ENCODE peak calls at places on chromosomes 13 and 19, in five cellular contexts. One of them, this sample, is unnamed.

GRCh38 chr13:91627952-91628739 is 229.7 kb downstream of the GPC5 start:
- DNase-seq in IMR-90: no peak
- DNase-seq in neuronal stem cell: no peak
- DNase-seq in H9: no peak
- DNase-seq in mesendoderm: no peak
- DNase-seq in this sample: no peak

GRCh38 chr19:18848860-18849661 is 17.3 kb downstream of the UPF1 start:
- DNase-seq in mesendoderm: peak; percentile 25
- DNase-seq in neuronal stem cell: no peak
- DNase-seq in H9: no peak
- DNase-seq in IMR-90: peak; percentile 40
- DNase-seq in this sample: peak; percentile 17

GRCh38 chr19:18475004-18475453 is 37.1 kb upstream of the ISYNA1 start:
- DNase-seq in H9: no peak
- DNase-seq in neuronal stem cell: no peak
- DNase-seq in mesendoderm: no peak
- DNase-seq in IMR-90: no peak
- DNase-seq in this sample: no peak

GRCh38 chr19:13834308-13834790 is 39.1 kb downstream of the ZSWIM4 start:
- DNase-seq in IMR-90: peak; percentile 76
- DNase-seq in H9: peak; percentile 45
- DNase-seq in neuronal stem cell: no peak
- DNase-seq in mesendoderm: peak; percentile 56
- DNase-seq in this sample: peak; percentile 96

GRCh38 chr19:27972291-27973040 is 1240.5 kb downstream of the UQCRFS1 start:
- DNase-seq in H9: no peak
- DNase-seq in mesendoderm: peak; percentile 81
- DNase-seq in IMR-90: no peak
- DNase-seq in neuronal stem cell: no peak
- DNase-seq in this sample: no peak

GRCh38 chr19:33580026-33580644 is 41.6 kb upstream of the CHST8 start:
- DNase-seq in mesendoderm: no peak
- DNase-seq in neuronal stem cell: no peak
- DNase-seq in H9: no peak
- DNase-seq in IMR-90: no peak
- DNase-seq in this sample: no peak

GRCh38 chr13:76667551-76667950 is 218.7 kb downstream of the KCTD12 start:
- DNase-seq in mesendoderm: peak; percentile 19
- DNase-seq in neuronal stem cell: no peak
- DNase-seq in H9: no peak
- DNase-seq in IMR-90: peak; percentile 77
- DNase-seq in this sample: peak; percentile 10

GRCh38 chr13:26186995-26187394 is 35.1 kb downstream of the RNF6 start:
- DNase-seq in IMR-90: no peak
- DNase-seq in neuronal stem cell: no peak
- DNase-seq in H9: peak; percentile 39
- DNase-seq in mesendoderm: no peak
- DNase-seq in this sample: peak; percentile 10

GRCh38 chr19:38900816-38901215 is 1.0 kb downstream of the NFKBIB start:
- DNase-seq in IMR-90: no peak
- DNase-seq in H9: no peak
- DNase-seq in mesendoderm: no peak
- DNase-seq in neuronal stem cell: no peak
- DNase-seq in this sample: peak; percentile 41

GRCh38 chr13:29474991-29475390 is 120.5 kb downstream of the SLC7A1 start:
- DNase-seq in IMR-90: peak; percentile 91
- DNase-seq in mesendoderm: no peak
- DNase-seq in neuronal stem cell: no peak
- DNase-seq in H9: no peak
- DNase-seq in this sample: peak; percentile 89

GRCh38 chr13:90276208-90276607 is 1071.3 kb upstream of the MIR17HG start:
- DNase-seq in mesendoderm: no peak
- DNase-seq in neuronal stem cell: no peak
- DNase-seq in IMR-90: no peak
- DNase-seq in H9: no peak
- DNase-seq in this sample: no peak

GRCh38 chr19:11200015-11200574 is 2.8 kb upstream of the KANK2 start:
- DNase-seq in neuronal stem cell: no peak
- DNase-seq in mesendoderm: no peak
- DNase-seq in IMR-90: no peak
- DNase-seq in H9: no peak
- DNase-seq in this sample: no peak

GRCh38 chr19:7618366-7618765 is 11.0 kb downstream of the XAB2 start:
- DNase-seq in mesendoderm: no peak
- DNase-seq in H9: no peak
- DNase-seq in IMR-90: no peak
- DNase-seq in neuronal stem cell: no peak
- DNase-seq in this sample: no peak

DNA sequence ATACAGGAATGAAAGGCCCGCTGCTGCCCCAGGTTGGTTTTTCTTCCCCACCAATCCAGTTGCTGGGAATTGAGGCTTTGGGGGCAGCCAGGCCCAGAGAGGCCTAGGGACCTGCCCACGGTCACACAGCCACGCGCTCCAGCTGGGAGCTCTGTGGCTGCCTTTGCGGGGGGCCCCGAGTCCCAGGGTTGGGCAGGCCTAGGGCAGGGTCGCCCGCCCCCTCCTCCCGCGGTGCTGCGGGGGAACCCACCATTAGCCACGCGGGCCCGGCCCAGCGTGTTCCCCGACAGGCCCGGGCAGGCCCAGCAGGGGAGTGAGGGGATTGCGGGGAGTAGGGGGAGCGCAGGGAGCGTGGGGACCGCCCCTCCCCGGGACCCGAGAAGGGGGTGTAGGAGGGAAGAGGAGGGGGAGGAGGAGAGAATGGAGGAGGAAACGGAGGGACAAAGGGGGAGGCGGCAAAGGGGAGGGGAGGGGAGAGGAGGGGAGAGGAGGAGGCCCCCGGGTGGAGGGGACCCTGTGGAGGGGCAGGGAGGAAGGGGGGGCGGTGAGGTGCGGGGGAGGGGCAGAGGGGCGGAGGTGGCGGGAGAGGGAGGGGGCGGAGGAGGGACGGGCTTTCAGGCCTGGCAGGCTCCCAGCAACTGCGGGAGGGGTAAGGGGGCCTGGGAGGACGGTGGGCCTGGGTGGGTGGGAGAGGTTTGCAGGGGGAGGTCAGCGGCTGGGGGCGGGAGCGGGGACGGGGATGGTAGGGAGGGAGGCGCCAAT is 12.9 kb upstream of the TLE2 start:
- DNase-seq in mesendoderm: no peak
- DNase-seq in H9: no peak
- DNase-seq in IMR-90: no peak
- DNase-seq in neuronal stem cell: no peak
- DNase-seq in this sample: no peak
- H2BK5ac ChIP-seq in mesendoderm: no peak overlapping the region
- H2BK5ac ChIP-seq in H9: no peak overlapping the region
- H2BK5ac ChIP-seq in IMR-90: no peak overlapping the region
- H2BK5ac ChIP-seq in neuronal stem cell: peak overlapping the region; percentile 87
- H2BK5ac ChIP-seq in this sample: no peak overlapping the region

GRCh38 chr13:110521946-110522345 is 39.6 kb downstream of the RAB20 start:
- DNase-seq in IMR-90: no peak
- DNase-seq in mesendoderm: no peak
- DNase-seq in H9: no peak
- DNase-seq in neuronal stem cell: no peak
- DNase-seq in this sample: no peak
- H3K4me1 ChIP-seq in IMR-90: no peaks in the 10 kb centered on the region
- H3K4me1 ChIP-seq in mesendoderm: no peaks in the 10 kb centered on the region
- H3K4me1 ChIP-seq in H9: peaks cover 2% of the 10 kb centered on the region
- H3K4me1 ChIP-seq in neuronal stem cell: peaks cover 3% of the 10 kb centered on the region
- H3K4me1 ChIP-seq in this sample: peaks cover 11% of the 10 kb centered on the region

DNA sequence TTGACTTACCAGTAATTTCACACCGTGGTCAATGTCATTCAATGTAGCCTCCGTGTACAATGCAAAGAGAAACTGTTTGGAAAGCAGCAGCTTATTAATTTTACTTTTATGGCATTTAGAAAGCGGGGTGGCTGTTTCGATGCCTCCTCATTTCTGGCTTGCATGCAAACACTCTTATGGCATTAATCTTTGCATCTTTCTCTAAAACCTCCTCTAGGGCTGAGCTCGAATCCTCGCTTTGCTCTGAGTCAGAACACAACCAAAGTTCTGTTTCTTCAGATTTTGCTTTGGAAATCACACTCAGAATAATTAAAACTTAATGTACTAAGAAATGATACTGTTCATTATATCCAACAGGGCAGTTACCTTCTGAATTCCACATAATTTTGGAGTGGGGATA is 77.0 kb downstream of the ZNF536 start:
- DNase-seq in H9: no peak
- DNase-seq in mesendoderm: no peak
- DNase-seq in neuronal stem cell: no peak
- DNase-seq in IMR-90: no peak
- DNase-seq in this sample: no peak
- H2BK5ac ChIP-seq in H9: no peak overlapping the region
- H2BK5ac ChIP-seq in mesendoderm: no peak overlapping the region
- H2BK5ac ChIP-seq in neuronal stem cell: no peak overlapping the region
- H2BK5ac ChIP-seq in IMR-90: no peak overlapping the region
- H2BK5ac ChIP-seq in this sample: no peak overlapping the region

DNA sequence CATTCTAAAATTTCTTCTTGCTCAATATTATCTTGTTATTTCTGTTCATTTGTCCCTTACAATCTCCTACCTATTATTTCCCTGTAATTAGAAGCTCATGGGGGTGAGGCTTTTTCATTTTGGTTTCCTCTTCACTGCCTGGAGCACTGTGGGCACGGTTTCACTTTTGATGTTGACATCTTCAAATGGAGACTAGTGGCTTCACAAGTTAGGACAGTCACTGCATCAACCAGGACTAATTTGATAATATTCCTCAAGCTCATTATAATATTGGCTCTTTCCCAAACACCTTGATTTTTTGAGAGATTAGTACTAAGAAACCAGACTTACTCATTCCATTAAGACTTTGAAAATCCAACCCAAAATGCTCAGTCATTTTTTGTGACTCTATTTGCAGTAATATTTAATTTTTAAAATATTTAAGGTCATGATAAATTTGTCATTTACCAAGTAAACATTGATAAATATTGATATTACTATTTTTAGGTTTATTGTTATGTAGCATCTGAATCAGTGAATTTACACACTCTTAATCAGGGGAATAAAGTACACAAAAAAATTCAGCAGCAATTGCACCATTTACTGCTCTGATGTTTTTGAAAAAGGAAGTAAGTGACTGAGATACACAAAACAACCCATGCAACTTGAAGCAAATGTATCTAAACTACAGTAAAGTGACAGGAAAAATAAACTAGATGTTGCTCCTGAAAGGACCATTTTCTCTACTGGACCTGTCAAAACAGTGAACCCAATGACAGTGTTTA is 28.8 kb upstream of the RCBTB2 start:
- DNase-seq in neuronal stem cell: no peak
- DNase-seq in mesendoderm: no peak
- DNase-seq in IMR-90: no peak
- DNase-seq in H9: no peak
- DNase-seq in this sample: no peak
- H3K4me1 ChIP-seq in neuronal stem cell: no peaks in the 10 kb centered on the region
- H3K4me1 ChIP-seq in mesendoderm: no peaks in the 10 kb centered on the region
- H3K4me1 ChIP-seq in IMR-90: no peaks in the 10 kb centered on the region
- H3K4me1 ChIP-seq in H9: no peaks in the 10 kb centered on the region
- H3K4me1 ChIP-seq in this sample: no peaks in the 10 kb centered on the region

DNA sequence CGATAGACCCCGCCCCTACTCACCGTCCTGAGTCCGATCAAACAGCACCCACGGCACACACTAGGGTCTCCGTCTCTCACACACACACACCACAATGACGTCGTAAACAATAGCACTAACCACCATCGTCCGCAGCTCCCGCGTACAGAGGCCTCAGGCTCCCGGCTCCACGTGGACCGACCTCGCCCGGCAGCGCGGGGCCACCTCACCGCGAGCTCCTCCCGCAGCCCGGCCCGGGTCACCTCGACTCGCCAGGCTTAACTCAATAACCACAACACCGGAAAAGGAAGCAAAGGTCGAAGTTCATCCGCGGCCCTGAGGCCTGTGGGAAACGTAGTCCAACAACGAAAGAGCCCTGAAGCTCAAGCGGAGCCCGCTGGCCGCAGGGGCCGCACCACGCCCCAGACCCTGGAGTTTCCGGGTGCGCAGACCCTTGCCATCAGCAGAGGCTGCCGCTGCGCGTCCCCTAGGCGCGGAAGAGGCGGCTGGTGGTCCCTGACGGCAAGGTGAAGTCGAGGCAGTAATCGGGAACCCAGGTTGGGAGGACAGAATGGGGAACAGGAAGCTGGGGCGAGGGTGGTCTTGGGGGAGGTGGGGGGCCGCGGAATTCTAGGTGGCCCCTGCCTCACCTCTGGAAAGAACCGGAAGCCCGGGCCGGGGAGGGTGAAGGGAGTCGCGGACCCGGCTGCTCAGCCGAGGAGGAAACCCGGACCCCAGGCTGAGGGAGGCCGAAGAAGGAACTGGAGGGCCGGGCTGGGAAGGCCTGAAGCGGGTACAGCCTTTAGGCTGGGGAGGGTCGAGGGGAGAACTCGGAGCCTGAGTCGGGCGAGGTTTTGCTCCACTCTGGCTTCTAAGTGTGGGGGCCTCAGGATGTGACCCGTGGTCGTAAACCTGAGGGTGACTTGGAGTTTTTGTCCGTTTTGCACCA is at the start of gene ZNF529:
- DNase-seq in mesendoderm: peak; percentile 99
- DNase-seq in neuronal stem cell: peak; percentile 94
- DNase-seq in H9: peak; percentile 96
- DNase-seq in IMR-90: peak; percentile 86
- DNase-seq in this sample: peak; percentile 93
- H2BK5ac ChIP-seq in mesendoderm: peak within 1 kb of the TSS; percentile 73
- H2BK5ac ChIP-seq in neuronal stem cell: peak within 1 kb of the TSS; percentile 93
- H2BK5ac ChIP-seq in H9: peak within 1 kb of the TSS; percentile 74
- H2BK5ac ChIP-seq in IMR-90: peak within 1 kb of the TSS; percentile 83
- H2BK5ac ChIP-seq in this sample: peak within 1 kb of the TSS; percentile 68